ENCODE peak calls at places on chromosomes 4 and X, in seven cellular contexts. Q is SK-N-SH, J is IMR-90, U is GM12878, B is HepG2, E is K562, R is H1. Z is an unnamed sample.
A peak's percentile ranks its signal among the peaks of the same experiment; 100 is the strongest.

GRCh38 chrX:68508799-68509198 is 9.9 kb downstream of the YIPF6 start:
- DNase-seq in U (no peak), E (no peak), J (no peak), B (no peak), Q (no peak), R (no peak), Z (peak; percentile 52)

GRCh38 chr4:81620442-81620841 is 148.7 kb upstream of the RASGEF1B start:
- DNase-seq in B (no peak), R (no peak), Q (no peak), J (no peak), U (no peak), E (no peak), Z (no peak)

GRCh38 chr4:176276710-176277109 is 7.7 kb upstream of the ASB5 start:
- DNase-seq in Q (no peak), E (no peak), B (no peak), U (no peak), J (no peak), R (no peak), Z (no peak)

GRCh38 chr4:76377922-76378321 is 43.0 kb downstream of the CCDC158 start:
- DNase-seq in J (peak; percentile 61), Q (peak; percentile 58), E (peak; percentile 61), U (no peak), R (no peak), B (peak; percentile 44), Z (peak; percentile 15)

GRCh38 chrX:13151806-13152510 is 107.5 kb upstream of the FAM9C start:
- DNase-seq in Q (no peak), E (no peak), R (no peak), U (no peak), B (no peak), J (peak; percentile 6), Z (no peak)

GRCh38 chr4:6193399-6193798 is 7.0 kb downstream of the JAKMIP1 start:
- DNase-seq in J (no peak), Q (no peak), U (no peak), E (no peak), B (no peak), R (no peak), Z (no peak)

GRCh38 chrX:37872303-37872655 is 24.9 kb upstream of the DYNLT3 start:
- DNase-seq in B (no peak), E (no peak), Q (no peak), J (no peak), R (no peak), U (no peak), Z (no peak)

GRCh38 chrX:40096395-40097091 is 1.2 kb downstream of the BCOR start:
- DNase-seq in Q (peak; percentile 64), R (no peak), E (no peak), U (no peak), J (peak; percentile 45), B (no peak), Z (peak; percentile 36)

GRCh38 chrX:2479420-2479780 is 21.4 kb downstream of the DHRSX start:
- DNase-seq in R (no peak), Q (no peak), J (no peak), E (no peak), B (no peak), U (no peak), Z (no peak)

GRCh38 chr4:41216294-41217019 is 2.1 kb upstream of the APBB2 start:
- DNase-seq in U (peak; percentile 55), R (peak; percentile 62), E (peak; percentile 66), J (peak; percentile 57), Q (peak; percentile 91), B (peak; percentile 84), Z (peak; percentile 87)

GRCh38 chr4:44150091-44150576 is 298.5 kb downstream of the KCTD8 start:
- DNase-seq in Q (no peak), J (peak; percentile 66), E (no peak), B (peak; percentile 1), U (no peak), R (no peak), Z (no peak)

DNA sequence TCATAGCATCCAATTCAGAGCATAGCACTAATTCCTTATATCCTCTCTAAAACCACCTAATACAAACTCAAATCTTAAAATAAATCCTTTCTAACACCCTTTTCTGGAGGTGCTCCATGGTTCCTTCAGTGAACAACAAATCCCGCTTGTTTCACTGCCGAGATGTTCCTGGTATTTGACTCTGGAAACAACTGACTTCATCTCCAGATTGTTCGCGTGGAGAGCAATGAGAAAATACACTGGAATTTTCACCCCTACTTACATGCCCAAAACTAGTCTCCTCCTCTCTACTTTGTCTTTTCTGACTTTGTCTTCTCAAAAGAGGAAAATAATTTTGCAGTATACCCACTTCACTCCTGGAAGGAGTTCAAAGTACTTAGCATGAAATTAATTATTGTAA is 129.0 kb downstream of the PLS3 start:
- DNase-seq in B (no peak), U (no peak), E (no peak), R (no peak), J (peak; percentile 9), Q (no peak), Z (no peak)
- H3K27ac ChIP-seq in B (no peak overlapping the region), U (no peak overlapping the region), E (no peak overlapping the region), R (peak overlapping the region; percentile 79), J (no peak overlapping the region), Q (no peak overlapping the region), Z (no peak overlapping the region)

GRCh38 chr4:127967141-127967775 is 2.1 kb downstream of the ABHD18 start:
- DNase-seq in B (peak; percentile 10), J (peak; percentile 66), U (no peak), Q (no peak), R (no peak), E (peak; percentile 24), Z (no peak)

GRCh38 chr4:127959794-127960193 is 5.2 kb downstream of the MFSD8 start:
- DNase-seq in U (no peak), B (no peak), J (peak; percentile 6), E (no peak), Q (no peak), R (no peak), Z (no peak)

GRCh38 chr4:127968565-127968964 is 3.4 kb downstream of the ABHD18 start:
- DNase-seq in J (no peak), Q (no peak), R (no peak), U (no peak), E (peak; percentile 14), B (no peak), Z (no peak)

GRCh38 chr4:127965803-127966175 is 583 bp downstream of the ABHD18 start:
- DNase-seq in Q (peak; percentile 54), R (peak; percentile 27), J (peak; percentile 20), B (peak; percentile 73), E (peak; percentile 62), U (peak; percentile 21), Z (peak; percentile 42)

DNA sequence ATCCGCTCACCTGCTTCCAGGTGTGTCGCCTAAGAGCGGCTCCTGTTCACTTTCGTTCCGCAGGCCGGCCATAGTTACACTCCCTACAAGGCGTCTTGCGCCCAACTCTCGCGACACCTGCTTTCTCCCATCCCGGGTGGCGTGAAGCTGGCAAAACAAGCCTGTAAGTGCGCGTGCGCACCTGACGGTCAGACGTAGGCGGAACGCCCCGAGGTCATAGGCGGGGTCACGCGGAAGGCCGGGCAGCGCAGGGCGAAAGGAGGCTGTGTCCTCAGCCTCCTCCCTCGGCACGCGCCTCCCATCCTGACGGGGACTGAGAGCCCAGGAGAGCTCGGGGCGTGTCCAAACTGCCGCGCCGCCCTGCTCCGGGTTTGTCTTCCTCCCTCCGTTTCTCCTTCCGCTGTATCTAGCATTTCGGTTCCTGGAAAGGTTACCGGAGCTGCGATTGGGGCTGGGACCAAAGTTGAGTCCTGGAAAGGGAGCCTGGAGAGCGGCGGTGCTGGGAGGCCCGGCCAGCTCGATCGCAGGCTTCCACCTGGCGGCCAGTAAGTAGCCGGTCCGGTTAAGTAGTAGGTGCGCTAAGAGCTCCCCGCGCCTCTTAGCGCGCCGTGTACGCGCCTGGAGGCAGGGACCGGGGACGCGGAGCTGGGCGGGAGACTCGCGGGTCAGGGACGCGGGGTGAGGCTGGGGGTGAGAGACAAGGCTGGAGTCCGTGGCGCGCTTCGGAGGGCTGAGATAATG is at the start of the genes ABHD18 and MFSD8:
- DNase-seq in J (peak; percentile 99), Q (peak; percentile 95), B (peak; percentile 97), U (peak; percentile 99), E (peak; percentile 95), R (peak; percentile 98), Z (peak; percentile 76)
- TF ChIP-seq RFX5 in J (no peak), Q (no peak), B (no peak), U (no peak), E (no peak), R (no peak), Z (no peak)

DNA sequence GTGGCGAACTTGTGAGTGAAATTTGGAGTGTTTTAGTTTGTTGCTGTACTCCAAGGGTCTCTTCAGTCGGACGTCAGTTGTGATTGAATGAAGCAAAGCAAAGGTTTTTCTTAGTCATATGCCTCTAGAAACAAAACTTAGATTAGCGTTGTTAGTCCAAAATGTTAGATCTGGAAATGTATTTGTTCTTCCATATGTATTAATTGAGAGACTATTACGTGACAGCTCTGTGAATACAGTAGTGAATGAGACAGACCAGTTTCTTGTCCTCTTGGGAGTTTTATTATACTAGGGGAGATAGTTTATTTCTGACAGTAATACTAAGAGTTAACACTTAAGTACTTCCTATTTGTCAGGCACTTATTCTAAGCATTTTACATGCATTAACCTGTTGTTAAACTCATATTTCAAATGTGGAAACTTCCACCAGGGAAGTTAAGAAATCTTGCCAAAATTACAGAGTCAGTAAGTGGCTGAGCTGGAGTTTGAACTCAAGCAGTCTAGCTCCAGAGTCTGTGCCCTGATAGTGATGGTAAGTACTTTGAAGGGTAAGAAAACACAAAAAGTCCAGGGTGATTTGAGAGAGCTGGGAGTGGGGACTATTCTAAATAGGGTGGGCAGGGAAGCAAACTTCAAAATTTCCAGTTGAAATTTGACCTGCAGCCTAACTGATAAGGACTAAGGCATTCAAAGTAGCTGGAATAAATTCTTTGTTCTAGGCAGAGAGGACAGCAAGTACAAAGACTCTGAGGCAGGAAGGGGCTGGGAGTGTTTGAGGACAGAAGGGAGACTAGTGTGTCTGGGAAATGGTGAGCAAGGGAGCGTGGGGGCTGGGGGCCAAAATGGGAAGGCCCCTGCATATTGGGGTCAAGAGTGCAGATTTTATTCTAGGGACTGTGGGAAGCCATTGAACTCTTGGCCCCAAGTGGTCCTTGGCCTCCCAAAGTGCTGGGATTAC is 17.0 kb downstream of the ADD1 start:
- DNase-seq in E (peak; percentile 17), B (peak; percentile 95), Q (no peak), J (peak; percentile 24), R (no peak), U (no peak), Z (no peak)
- H3K27ac ChIP-seq in E (no peak overlapping the region), B (peak overlapping the region; percentile 63), Q (peak overlapping the region; percentile 7), J (peak overlapping the region; percentile 43), R (no peak overlapping the region), U (no peak overlapping the region), Z (no peak overlapping the region)

DNA sequence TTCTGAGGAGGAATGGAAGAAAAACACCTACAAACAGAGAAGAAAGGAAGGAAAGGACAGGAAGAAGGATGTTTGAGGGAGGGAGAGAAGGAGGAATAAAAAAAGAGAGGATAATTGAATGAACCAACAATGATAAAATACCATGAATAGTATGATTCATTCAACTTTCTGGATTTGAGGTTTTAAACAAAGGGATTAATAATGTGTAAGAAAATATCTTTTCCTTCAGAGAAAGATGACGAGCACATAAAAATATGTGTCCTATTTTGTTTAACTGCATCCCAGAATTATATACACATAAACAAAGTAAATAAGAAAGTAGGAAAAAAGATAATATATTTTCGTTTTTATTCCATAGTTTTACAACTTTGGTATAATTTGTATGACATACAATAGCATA is 1380.4 kb downstream of the STIM2 start:
- DNase-seq in B (no peak), Q (no peak), R (no peak), U (no peak), E (no peak), J (no peak), Z (no peak)
- TF ChIP-seq RFX5 in B (no peak), Q (no peak), R (no peak), U (no peak), E (no peak), J (no peak), Z (no peak)

Z was measured in A549.